ENCODE peak calls at places on chromosomes 2 and 18, in eight cellular contexts. V is fibroblast of pulmonary artery, Z is fibroblast of lung, W is HFF-Myc, N is GM10248, E is IMR-90, I is GM06990, C is Peyer's patch. M is an unnamed sample.

GRCh38 chr2:188897096-188897495 is 77.1 kb upstream of the COL3A1 start:
- DNase-seq in W (no peak), E (peak), I (no peak), Z (peak), C (no peak), V (peak), N (no peak), M (peak)

GRCh38 chr2:228067309-228067708 is 114.2 kb downstream of the SPHKAP start:
- DNase-seq in W (no peak), C (no peak), V (no peak), E (no peak), N (no peak), I (no peak), Z (no peak), M (no peak)

GRCh38 chr2:109529532-109530449 is 84.0 kb downstream of the SEPTIN10 start:
- DNase-seq in N (no peak), I (no peak), W (no peak), E (no peak), V (no peak), Z (no peak), C (peak), M (peak)

GRCh38 chr18:22188551-22189267 is 19.3 kb downstream of the GATA6 start:
- DNase-seq in E (no peak), N (no peak), W (no peak), I (no peak), V (peak), Z (no peak), C (peak), M (no peak)

GRCh38 chr2:185780890-185781289 is 42.3 kb downstream of the FSIP2 start:
- DNase-seq in W (no peak), I (no peak), V (no peak), E (no peak), N (no peak), Z (no peak), C (no peak), M (no peak)

GRCh38 chr2:217142649-217143266 is 282.9 kb upstream of the TNP1 start:
- DNase-seq in W (peak), V (peak), C (no peak), Z (no peak), N (no peak), I (no peak), E (no peak), M (no peak)

GRCh38 chr2:73746015-73746876 is 9.1 kb upstream of the TPRKB start:
- DNase-seq in E (no peak), N (no peak), V (no peak), Z (no peak), W (no peak), C (no peak), I (no peak), M (no peak)

GRCh38 chr2:41896186-41896846 is 151.5 kb upstream of the PKDCC start:
- DNase-seq in C (peak), Z (no peak), E (no peak), I (peak), W (no peak), V (no peak), N (no peak), M (no peak)

GRCh38 chr18:44342946-44343345 is 337.7 kb upstream of the SETBP1 start:
- DNase-seq in E (no peak), I (no peak), C (no peak), V (no peak), Z (no peak), W (no peak), N (no peak), M (no peak)

GRCh38 chr2:239932881-239933735 is 92.0 kb downstream of the NDUFA10 start:
- DNase-seq in N (no peak), Z (no peak), C (peak), E (no peak), V (no peak), I (no peak), W (no peak), M (no peak)

GRCh38 chr18:13376841-13377351 is 158.3 kb downstream of the LDLRAD4 start:
- DNase-seq in Z (no peak), I (no peak), V (no peak), E (no peak), C (peak), N (no peak), W (no peak), M (no peak)

GRCh38 chr2:43743706-43744105 is 30.1 kb upstream of the DYNC2LI1 start:
- DNase-seq in I (no peak), V (no peak), W (no peak), E (no peak), C (no peak), N (no peak), Z (no peak), M (no peak)

GRCh38 chr2:172938713-172939375 is 136.8 kb upstream of the MAP3K20 start:
- DNase-seq in Z (peak), N (no peak), I (no peak), V (peak), E (peak), W (no peak), C (no peak), M (peak)

GRCh38 chr2:144409241-144409640 is 110.7 kb downstream of the ZEB2 start:
- DNase-seq in V (no peak), C (no peak), I (no peak), E (no peak), N (no peak), Z (no peak), W (no peak), M (peak)

GRCh38 chr2:75710577-75711253 is at the start of gene GCFC2:
- DNase-seq in V (peak), E (peak), W (peak), N (peak), I (peak), Z (peak), C (peak), M (peak)

GRCh38 chr18:57649536-57650495 is 28.2 kb upstream of the NARS1 start:
- DNase-seq in Z (peak), V (peak), E (peak), C (no peak), N (peak), W (no peak), I (no peak), M (peak)

GRCh38 chr2:62114564-62114963 is 81.4 kb upstream of the B3GNT2 start:
- DNase-seq in E (no peak), C (no peak), N (no peak), Z (no peak), I (no peak), W (no peak), V (no peak), M (no peak)

GRCh38 chr2:127146820-127147502 is 40.0 kb upstream of the BIN1 start:
- DNase-seq in I (no peak), Z (no peak), C (no peak), N (no peak), E (peak), V (no peak), W (no peak), M (peak)

GRCh38 chr2:234495076-234495800 is 1.6 kb downstream of the ARL4C start:
- DNase-seq in C (no peak), V (no peak), Z (peak), N (no peak), W (no peak), E (peak), I (no peak), M (peak)

GRCh38 chr2:19127616-19128015 is 230.8 kb downstream of the OSR1 start:
- DNase-seq in Z (no peak), I (no peak), C (no peak), W (no peak), N (no peak), V (no peak), E (no peak), M (no peak)

GRCh38 chr2:238425979-238426567 is 654 bp upstream of the ASB1 start:
- DNase-seq in V (peak), Z (peak), I (peak), W (no peak), E (peak), N (no peak), C (no peak), M (peak)

GRCh38 chr2:10267551-10268465 is 34.9 kb upstream of the HPCAL1 start:
- DNase-seq in E (no peak), Z (no peak), N (no peak), C (peak), V (no peak), I (no peak), W (no peak), M (no peak)

GRCh38 chr18:24602156-24602555 is 141.7 kb downstream of the HRH4 start:
- DNase-seq in Z (no peak), N (no peak), W (no peak), E (no peak), V (no peak), I (no peak), C (no peak), M (no peak)

GRCh38 chr2:71895320-71896161 is 252.1 kb downstream of the CYP26B1 start:
- DNase-seq in E (no peak), N (peak), V (no peak), W (no peak), C (peak), Z (no peak), I (no peak), M (no peak)

GRCh38 chr18:47930086-47930843 is at the start of gene SMAD2:
- DNase-seq in N (peak), I (no peak), C (peak), Z (peak), W (peak), E (peak), V (peak), M (peak)

GRCh38 chr18:21604711-21605110 is 4.2 kb upstream of the ESCO1 start:
- DNase-seq in V (no peak), E (peak), C (no peak), I (no peak), N (no peak), W (no peak), Z (no peak), M (no peak)

GRCh38 chr2:6960659-6961058 is 43.4 kb downstream of the RNF144A start:
- DNase-seq in Z (peak), C (no peak), E (peak), N (no peak), I (no peak), W (no peak), V (peak), M (peak)

DNA sequence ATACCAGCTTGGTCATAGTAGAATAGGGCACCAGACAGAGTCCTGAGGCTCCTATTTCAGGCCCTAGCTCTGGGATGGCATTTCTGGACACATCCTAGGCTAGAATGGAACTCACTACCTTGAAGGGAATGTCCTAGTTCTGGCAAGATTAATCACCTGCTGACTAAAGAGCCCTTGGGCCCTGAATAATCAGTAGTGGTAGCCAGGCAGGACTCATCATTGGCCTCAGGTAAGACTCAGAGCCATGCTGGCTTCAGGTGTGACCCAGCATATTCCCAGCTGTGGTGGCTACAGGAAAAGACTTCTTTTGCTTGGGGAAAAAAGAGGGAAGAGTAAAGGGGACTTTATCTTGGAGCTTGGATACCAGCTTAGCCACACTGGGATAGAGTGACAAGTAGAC is 131.0 kb upstream of the SRD5A2 start:
- DNase-seq in E (no peak), C (no peak), V (no peak), W (no peak), N (no peak), I (no peak), Z (no peak), M (no peak)
- TF ChIP-seq CTCF in E (no peak), C (no peak), V (no peak), W (no peak), N (no peak), I (no peak), Z (no peak), M (no peak)

GRCh38 chr18:43213816-43214215 is 63.5 kb downstream of the SYT4 start:
- DNase-seq in Z (no peak), V (no peak), W (no peak), C (no peak), I (no peak), E (no peak), N (no peak), M (no peak)

GRCh38 chr18:43211059-43211458 is 66.2 kb downstream of the SYT4 start:
- DNase-seq in C (no peak), E (no peak), Z (no peak), W (no peak), V (no peak), I (no peak), N (no peak), M (no peak)
- TF ChIP-seq CTCF in C (no peak), E (no peak), Z (no peak), W (no peak), V (no peak), I (no peak), N (no peak), M (no peak)

GRCh38 chr2:70190413-70191243 is at the start of gene C2orf42:
- DNase-seq in W (peak), V (peak), E (peak), C (peak), I (peak), Z (peak), N (peak), M (peak)
- TF ChIP-seq CTCF in W (no peak), V (peak), E (peak), C (no peak), I (peak), Z (no peak), N (no peak), M (peak)

DNA sequence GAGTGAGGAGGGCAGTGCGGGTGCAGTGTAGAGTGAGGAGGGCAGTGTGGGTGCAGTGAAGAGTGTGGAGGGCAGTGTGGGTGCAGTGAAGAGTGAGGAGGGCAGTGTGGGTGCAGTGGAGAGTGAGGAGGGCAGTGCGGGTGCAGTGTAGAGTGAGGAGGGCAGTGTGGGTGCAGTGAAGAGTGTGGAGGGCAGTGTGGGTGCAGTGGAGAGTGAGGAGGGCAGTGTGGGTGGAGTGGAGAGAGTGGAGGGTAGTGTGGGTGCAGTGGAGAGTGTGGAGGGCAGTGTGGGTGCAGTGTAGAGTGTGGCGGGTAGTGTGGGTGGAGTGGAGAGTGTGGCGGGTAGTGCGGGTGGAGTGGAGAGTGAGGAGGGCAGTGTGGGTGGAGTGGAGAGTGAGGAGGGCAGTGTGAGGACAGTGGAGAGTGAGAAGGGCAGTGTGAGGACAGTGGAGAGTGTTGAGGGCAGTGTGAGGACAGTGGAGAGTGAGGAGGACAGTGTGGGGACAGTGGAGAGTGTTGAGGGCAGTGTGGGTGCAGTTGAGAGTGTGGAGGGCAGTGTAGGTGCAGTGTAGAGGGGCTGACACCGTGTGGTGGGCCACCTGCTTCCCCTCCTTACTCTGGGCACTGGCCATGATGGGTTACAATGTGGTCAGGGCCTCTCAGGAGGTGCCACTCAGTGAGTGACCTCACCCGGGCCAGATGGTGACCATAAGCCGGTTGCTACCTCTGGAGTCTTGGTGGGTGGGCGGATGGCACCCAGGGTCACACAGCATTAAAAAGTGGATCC is 28.5 kb downstream of the INPP4A start:
- DNase-seq in E (no peak), N (no peak), C (peak), Z (no peak), W (no peak), I (no peak), V (no peak), M (no peak)
- TF ChIP-seq CTCF in E (no peak), N (no peak), C (no peak), Z (no peak), W (no peak), I (no peak), V (no peak), M (no peak)

GRCh38 chr18:2471523-2471922 is 99.8 kb downstream of the METTL4 start:
- DNase-seq in E (no peak), W (no peak), N (no peak), C (no peak), Z (no peak), V (no peak), I (no peak), M (no peak)

DNA sequence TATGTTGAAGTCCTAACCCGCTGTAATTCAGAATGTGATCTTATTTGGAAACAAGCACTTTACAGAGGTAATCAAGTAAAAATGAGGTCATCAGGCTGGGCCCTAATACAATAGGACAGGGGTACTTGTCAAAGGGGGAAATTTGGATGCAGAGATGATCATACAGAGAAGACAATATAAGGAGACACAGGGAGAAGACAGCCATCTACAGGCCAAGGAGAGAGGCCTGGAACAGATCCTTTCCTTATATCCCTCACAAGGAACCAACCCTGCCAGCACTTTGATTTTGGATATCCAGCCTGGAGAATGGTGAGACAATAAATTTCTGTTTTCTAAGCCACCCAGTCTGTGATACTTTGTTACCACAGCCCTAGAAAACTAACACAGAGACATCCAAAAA is 104.3 kb downstream of the METTL4 start:
- DNase-seq in Z (no peak), W (no peak), E (no peak), V (no peak), C (no peak), N (no peak), I (no peak), M (no peak)
- TF ChIP-seq CTCF in Z (no peak), W (no peak), E (no peak), V (no peak), C (no peak), N (no peak), I (no peak), M (peak)

GRCh38 chr18:8286303-8286702 is 322.9 kb upstream of the RAB12 start:
- DNase-seq in W (no peak), Z (no peak), E (peak), C (no peak), I (no peak), V (peak), N (no peak), M (no peak)
- TF ChIP-seq CTCF in W (no peak), Z (no peak), E (no peak), C (no peak), I (no peak), V (no peak), N (no peak), M (no peak)

DNA sequence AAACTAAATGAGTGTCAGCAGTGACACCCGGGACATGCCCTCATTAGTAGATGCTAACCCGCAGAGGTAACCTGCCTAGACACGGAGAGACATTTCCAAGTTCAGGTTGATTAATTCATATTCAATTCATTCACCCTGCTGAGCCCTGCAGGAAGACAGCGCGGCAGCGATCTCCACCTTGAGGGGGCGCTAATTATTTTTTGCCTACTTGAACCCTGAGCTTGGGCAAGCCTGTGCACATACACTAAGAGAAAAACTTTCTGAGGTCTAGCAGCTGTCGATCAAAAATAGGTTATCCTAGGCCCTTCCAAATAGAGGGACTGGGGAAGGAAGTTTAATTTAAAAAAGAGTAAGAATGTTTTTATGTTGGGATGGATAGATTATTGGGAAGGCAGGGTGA is 1.3 kb upstream of the LYPD6 start:
- DNase-seq in E (no peak), Z (peak), V (no peak), W (no peak), I (no peak), C (no peak), N (no peak), M (no peak)
- TF ChIP-seq CTCF in E (peak), Z (peak), V (peak), W (peak), I (peak), C (peak), N (no peak), M (peak)

DNA sequence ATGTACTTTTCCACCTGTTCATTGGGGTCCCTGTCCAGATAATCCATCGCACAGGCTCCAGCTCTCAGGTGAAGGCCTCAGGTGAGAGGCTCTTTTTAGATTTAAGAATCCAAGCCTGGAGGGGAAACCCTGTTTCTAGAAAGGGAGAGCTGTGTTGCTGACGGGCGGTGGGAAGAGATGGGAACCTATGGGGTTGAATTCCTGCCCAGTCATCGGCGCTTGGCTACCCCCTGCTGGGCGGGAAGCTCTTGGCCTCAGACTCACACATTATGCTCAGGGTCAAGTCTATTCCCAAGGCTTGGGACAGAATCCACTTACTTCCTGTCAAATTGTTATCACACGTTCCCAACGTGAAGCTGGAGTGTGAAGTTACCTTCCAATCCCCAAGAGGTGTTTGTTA is 181.9 kb upstream of the ETAA1 start:
- DNase-seq in C (peak), V (peak), I (no peak), E (peak), Z (peak), N (peak), W (peak), M (peak)
- TF ChIP-seq CTCF in C (no peak), V (peak), I (peak), E (peak), Z (peak), N (peak), W (peak), M (peak)

GRCh38 chr2:29053223-29053622 is 21.1 kb downstream of the PCARE start:
- DNase-seq in W (no peak), Z (no peak), C (no peak), E (peak), N (no peak), V (no peak), I (no peak), M (no peak)

GRCh38 chr2:29052811-29053210 is 21.5 kb downstream of the PCARE start:
- DNase-seq in I (no peak), W (no peak), C (no peak), Z (no peak), E (no peak), N (no peak), V (no peak), M (no peak)

GRCh38 chr2:29055586-29055985 is 18.7 kb downstream of the PCARE start:
- DNase-seq in V (no peak), Z (no peak), C (no peak), W (no peak), E (no peak), I (no peak), N (no peak), M (no peak)

GRCh38 chr2:29054430-29054829 is 19.9 kb downstream of the PCARE start:
- DNase-seq in Z (no peak), N (no peak), C (no peak), E (no peak), W (no peak), I (no peak), V (no peak), M (no peak)

GRCh38 chr2:29053680-29054400 is 20.5 kb downstream of the PCARE start:
- DNase-seq in W (no peak), Z (no peak), E (no peak), N (no peak), I (no peak), C (no peak), V (peak), M (no peak)
- TF ChIP-seq CTCF in W (no peak), Z (no peak), E (no peak), N (peak), I (peak), C (no peak), V (peak), M (no peak)